ENCODE peak calls at places on chromosome 15, in four cellular contexts. S, E, M and V are unnamed samples.

GRCh38 chr15:76346666-76347506 is 10.3 kb downstream of the ISL2 start:
- DNase-seq in M (peak; percentile 22), E (no peak), S (no peak), V (no peak)

GRCh38 chr15:31276596-31277298 is 49.9 kb upstream of the KLF13 start:
- DNase-seq in S (no peak), M (peak; percentile 34), E (no peak), V (no peak)

GRCh38 chr15:31472636-31473383 is 146.2 kb downstream of the KLF13 start:
- DNase-seq in S (no peak), E (peak; percentile 79), M (no peak), V (no peak)

GRCh38 chr15:62879770-62880169 is 162.8 kb upstream of the TPM1 start:
- DNase-seq in E (no peak), S (no peak), M (no peak), V (no peak)

GRCh38 chr15:97521894-97522293 is 438.6 kb upstream of the ARRDC4 start:
- DNase-seq in M (no peak), E (no peak), S (no peak), V (no peak)

GRCh38 chr15:70250208-70251201 is 152.8 kb upstream of the TLE3 start:
- DNase-seq in S (no peak), E (no peak), M (peak; percentile 77), V (no peak)

GRCh38 chr15:82624008-82624407 is 23.2 kb downstream of the CPEB1 start:
- DNase-seq in E (no peak), S (no peak), M (no peak), V (no peak)

GRCh38 chr15:101662203-101662602 is 10.0 kb upstream of the TM2D3 start:
- DNase-seq in M (no peak), E (no peak), S (no peak), V (no peak)

GRCh38 chr15:42375941-42376340 is 16.6 kb downstream of the CAPN3 start:
- DNase-seq in E (no peak), M (no peak), S (no peak), V (no peak)

GRCh38 chr15:44066211-44066827 is 128.8 kb downstream of the FRMD5 start:
- DNase-seq in E (peak; percentile 25), S (peak; percentile 71), M (peak; percentile 8), V (peak; percentile 75)

GRCh38 chr15:41928637-41929620 is 35.1 kb upstream of the SPTBN5 start:
- DNase-seq in M (peak; percentile 60), E (peak; percentile 88), S (no peak), V (no peak)

GRCh38 chr15:38038659-38039442 is 104.4 kb downstream of the TMCO5A start:
- DNase-seq in M (no peak), E (no peak), S (no peak), V (no peak)

GRCh38 chr15:79088426-79089205 is 2.0 kb downstream of the RASGRF1 start:
- DNase-seq in S (no peak), E (no peak), M (no peak), V (no peak)

GRCh38 chr15:88649286-88649733 is 10.5 kb downstream of the ISG20 start:
- DNase-seq in S (peak; percentile 41), M (peak; percentile 43), E (no peak), V (peak; percentile 61)

GRCh38 chr15:69253156-69253555 is 45.6 kb upstream of the PAQR5 start:
- DNase-seq in M (peak; percentile 33), S (no peak), E (no peak), V (peak; percentile 48)

GRCh38 chr15:90681056-90681455 is 36.1 kb upstream of the BLM start:
- DNase-seq in M (no peak), S (no peak), E (no peak), V (no peak)

GRCh38 chr15:67067161-67067853 is 1.9 kb downstream of the SMAD3 start:
- DNase-seq in M (no peak), S (no peak), E (no peak), V (no peak)

GRCh38 chr15:85408270-85408746 is 27.9 kb downstream of the AKAP13 start:
- DNase-seq in S (no peak), E (peak; percentile 84), M (no peak), V (no peak)

GRCh38 chr15:100711479-100712130 is 109.2 kb downstream of the ASB7 start:
- DNase-seq in E (no peak), S (no peak), M (no peak), V (no peak)

GRCh38 chr15:42085721-42086120 is 8.6 kb downstream of the PLA2G4D start:
- DNase-seq in E (no peak), M (no peak), S (no peak), V (no peak)

GRCh38 chr15:29859981-29860745 is 37.9 kb upstream of the TJP1 start:
- DNase-seq in S (no peak), E (no peak), M (no peak), V (no peak)

GRCh38 chr15:100113351-100114075 is 228.3 kb downstream of the ADAMTS17 start:
- DNase-seq in E (no peak), M (no peak), S (no peak), V (no peak)

GRCh38 chr15:85704021-85704420 is 90.7 kb downstream of the KLHL25 start:
- DNase-seq in E (no peak), M (no peak), S (no peak), V (no peak)

GRCh38 chr15:47504624-47505256 is 212.6 kb upstream of the SEMA6D start:
- DNase-seq in E (no peak), S (no peak), M (no peak), V (no peak)

GRCh38 chr15:40282870-40283614 is at the start of gene ANKRD63:
- DNase-seq in S (no peak), M (peak; percentile 81), E (no peak), V (peak; percentile 54)

GRCh38 chr15:92864127-92864814 is 35.9 kb upstream of the CHD2 start:
- DNase-seq in M (no peak), E (no peak), S (no peak), V (no peak)

GRCh38 chr15:92891533-92892200 is 8.5 kb upstream of the CHD2 start:
- DNase-seq in S (no peak), E (no peak), M (no peak), V (no peak)

GRCh38 chr15:45441686-45442085 is 63.3 kb upstream of the GATM start:
- DNase-seq in E (no peak), M (no peak), S (peak; percentile 21), V (no peak)
- TF ChIP-seq PBX3 in E (no peak), M (no peak), S (no peak), V (no peak)

GRCh38 chr15:51649659-51650521 is 27.3 kb upstream of the DMXL2 start:
- DNase-seq in M (peak; percentile 71), S (peak; percentile 68), E (peak; percentile 63), V (peak; percentile 75)
- TF ChIP-seq PBX3 in M (no peak), S (no peak), E (no peak), V (no peak)

DNA sequence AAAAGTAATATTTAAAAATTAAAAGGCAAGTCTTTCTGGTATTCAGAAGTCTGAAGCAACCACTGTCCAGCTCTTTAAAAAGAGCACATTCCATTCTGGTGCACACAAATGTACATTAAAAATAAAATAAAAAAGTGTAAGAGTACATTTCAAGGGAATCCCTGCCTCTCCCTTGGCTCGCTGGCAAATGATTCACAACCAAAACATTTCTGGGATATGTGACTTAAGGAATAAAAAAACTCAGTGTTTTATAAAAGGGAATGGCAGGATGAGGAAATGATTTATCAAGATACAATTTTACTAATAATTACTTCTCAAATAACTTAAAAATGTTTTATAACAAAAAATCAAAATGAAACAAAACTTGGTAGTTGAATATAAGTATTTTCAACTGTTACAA is 23.8 kb upstream of the ANXA2 start:
- DNase-seq in E (no peak), S (no peak), M (no peak), V (peak; percentile 39)
- TF ChIP-seq PBX3 in E (no peak), S (no peak), M (peak; percentile 62), V (no peak)

GRCh38 chr15:77631790-77632551 is 741 bp downstream of the LINGO1 start:
- DNase-seq in E (no peak), S (no peak), M (no peak), V (peak; percentile 16)

GRCh38 chr15:77633134-77633912 is 611 bp upstream of the LINGO1 start:
- DNase-seq in S (peak; percentile 62), E (no peak), M (peak; percentile 97), V (peak; percentile 95)

GRCh38 chr15:77633913-77634265 is 1.2 kb upstream of the LINGO1 start:
- DNase-seq in M (no peak), S (no peak), E (no peak), V (no peak)

GRCh38 chr15:77630956-77631789 is 1.5 kb downstream of the LINGO1 start:
- DNase-seq in S (no peak), E (no peak), M (peak; percentile 62), V (peak; percentile 25)

DNA sequence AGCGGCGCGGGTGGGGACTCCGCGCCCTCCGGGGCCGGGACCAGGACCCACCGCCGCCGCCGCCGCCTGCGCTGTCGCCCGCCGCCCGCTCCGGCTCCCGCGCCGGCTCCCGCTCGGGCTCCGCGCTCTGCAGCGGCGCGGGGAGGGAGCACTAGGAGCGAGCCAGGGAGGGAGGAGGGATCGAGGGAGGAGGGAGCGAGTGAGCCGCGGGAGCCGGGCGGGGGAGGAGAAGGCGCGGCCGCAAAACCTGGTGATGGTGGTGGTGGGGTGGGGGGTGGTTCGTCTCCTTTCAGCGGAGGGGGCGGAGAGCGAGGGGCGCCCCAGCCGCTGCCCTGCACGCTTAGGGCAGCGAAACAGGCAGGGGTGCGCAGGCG is at the start of gene LINGO1:
- DNase-seq in S (no peak), E (no peak), M (no peak), V (peak; percentile 46)
- TF ChIP-seq PBX3 in S (no peak), E (no peak), M (no peak), V (no peak)